ENCODE peak calls at places on chromosomes 2 and 18, in seven cellular contexts. J is PC-3, Q is fibroblast of pulmonary artery, G is adrenal gland, F is neural crest cell, I is left lung, A is HFFc6. N is an unnamed sample.

GRCh38 chr2:160339291-160339690 is 139.2 kb upstream of the ITGB6 start:
- DNase-seq in I (no peak), J (no peak), G (no peak), A (no peak), Q (no peak), F (no peak), N (no peak)

GRCh38 chr2:235170016-235170415 is 218.2 kb downstream of the SH3BP4 start:
- DNase-seq in G (no peak), J (peak), I (no peak), F (no peak), A (peak), Q (peak), N (no peak)

GRCh38 chr2:68737717-68738116 is 3.1 kb downstream of the ARHGAP25 start:
- DNase-seq in J (no peak), G (no peak), A (no peak), I (no peak), F (no peak), Q (no peak), N (no peak)

GRCh38 chr2:69774984-69775982 is 33.3 kb downstream of the ANXA4 start:
- DNase-seq in Q (no peak), F (no peak), I (no peak), G (no peak), A (no peak), J (no peak), N (no peak)

GRCh38 chr2:69272803-69273471 is 114.1 kb downstream of the GFPT1 start:
- DNase-seq in F (no peak), A (no peak), I (no peak), J (no peak), G (no peak), Q (peak), N (no peak)

GRCh38 chr2:41941831-41942230 is 106.0 kb upstream of the PKDCC start:
- DNase-seq in A (no peak), Q (peak), G (no peak), I (no peak), F (no peak), J (no peak), N (no peak)

GRCh38 chr2:236287656-236288055 is 23.4 kb upstream of the ASB18 start:
- DNase-seq in I (no peak), A (no peak), Q (no peak), G (no peak), J (no peak), F (no peak), N (no peak)

GRCh38 chr2:30282721-30283120 is 51.4 kb downstream of the LBH start:
- DNase-seq in G (no peak), Q (no peak), F (no peak), J (no peak), A (no peak), I (no peak), N (no peak)

GRCh38 chr2:148989882-148990493 is 48.5 kb upstream of the LYPD6B start:
- DNase-seq in Q (peak), A (peak), J (peak), F (peak), I (no peak), G (peak), N (peak)

GRCh38 chr18:49179222-49179621 is 228.5 kb upstream of the SMAD7 start:
- DNase-seq in G (no peak), A (no peak), J (no peak), F (no peak), Q (no peak), I (no peak), N (no peak)

GRCh38 chr2:215338883-215339679 is 27.2 kb downstream of the ATIC start:
- DNase-seq in I (no peak), G (no peak), F (no peak), J (no peak), Q (no peak), A (no peak), N (no peak)
- TF ChIP-seq CTCF in I (no peak), G (no peak), F (no peak), J (no peak), Q (no peak), A (no peak), N (no peak)

GRCh38 chr2:113084249-113085000 is 16.7 kb downstream of the IL1F10 start:
- DNase-seq in G (no peak), I (no peak), Q (peak), A (no peak), J (peak), F (no peak), N (peak)
- TF ChIP-seq CTCF in G (peak), I (peak), Q (peak), A (peak), J (peak), F (no peak), N (no peak)

DNA sequence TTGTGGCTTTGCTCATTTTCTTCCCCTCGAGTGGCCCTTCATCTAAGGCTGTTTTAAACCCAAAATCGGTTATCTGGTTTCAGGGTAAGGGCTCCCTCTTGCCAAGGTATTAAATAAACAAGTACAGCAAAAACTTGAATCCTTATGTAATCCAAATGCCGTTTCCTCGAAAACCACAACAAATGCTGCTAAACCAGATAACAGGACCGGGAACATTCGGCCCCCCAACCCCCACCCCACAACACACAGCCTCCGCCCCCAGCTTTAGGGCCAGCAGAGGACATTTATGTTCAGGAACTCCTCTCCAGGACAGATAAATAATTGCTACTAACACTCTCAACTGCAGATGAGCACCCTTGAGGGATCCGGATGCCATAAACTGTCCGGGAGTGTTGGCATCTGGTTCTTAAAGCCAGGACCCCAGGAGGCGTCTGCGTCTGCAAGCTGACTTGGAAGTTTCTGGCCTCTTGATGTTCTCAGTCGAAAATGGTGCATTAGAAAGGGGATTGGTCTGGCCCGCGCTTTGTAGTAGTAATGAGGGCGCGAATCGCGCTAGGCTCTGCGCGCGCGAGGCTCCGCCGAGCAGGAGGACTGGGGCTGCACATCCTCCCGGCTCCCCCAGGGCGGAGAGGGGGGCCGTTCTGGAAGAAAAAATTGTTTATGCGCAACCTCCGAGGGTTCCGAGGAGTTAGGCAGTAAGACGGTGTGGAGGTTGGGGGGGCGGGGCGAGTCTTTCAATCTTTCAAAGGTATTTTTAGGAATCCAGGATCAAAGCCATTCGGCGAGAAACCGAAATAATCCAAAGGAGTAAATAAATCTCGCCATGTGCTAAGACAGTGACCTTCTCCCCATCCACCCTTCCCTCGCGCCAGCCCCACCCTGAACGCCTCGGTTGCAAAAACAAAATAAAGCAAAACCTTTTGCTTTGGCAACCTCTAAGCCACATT is 3.9 kb upstream of the ID2 start:
- DNase-seq in A (peak), G (peak), Q (peak), F (peak), J (peak), I (peak), N (peak)
- TF ChIP-seq CTCF in A (no peak), G (peak), Q (no peak), F (no peak), J (no peak), I (no peak), N (no peak)

DNA sequence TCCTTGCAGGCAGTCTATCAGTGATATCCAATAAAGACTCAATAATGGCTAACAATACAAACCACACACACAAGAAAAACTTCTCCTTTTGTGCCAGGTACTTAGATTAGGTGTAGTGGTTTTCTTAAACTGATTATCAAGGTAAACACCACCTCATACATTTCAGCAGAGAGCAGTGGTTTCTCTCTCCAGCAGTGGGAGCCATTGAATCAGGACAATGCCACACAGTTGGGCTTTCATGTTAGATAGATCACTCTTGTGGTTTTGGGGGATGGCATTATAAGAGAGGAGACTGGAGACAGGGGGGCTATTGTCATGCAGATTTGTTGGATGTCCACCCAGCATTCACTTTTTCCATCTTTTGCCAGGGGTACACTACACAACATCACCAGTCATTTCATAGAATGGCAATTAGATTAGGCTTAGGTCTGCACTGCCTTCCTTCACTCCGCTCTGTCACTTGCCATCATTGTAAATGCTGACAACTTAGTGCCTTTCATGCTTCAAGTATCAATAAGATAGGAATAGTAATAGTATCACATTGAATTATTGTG is 13.6 kb upstream of the IRS1 start:
- DNase-seq in G (no peak), F (no peak), Q (no peak), I (no peak), A (no peak), J (peak), N (no peak)
- TF ChIP-seq CTCF in G (peak), F (peak), Q (peak), I (no peak), A (peak), J (peak), N (no peak)

DNA sequence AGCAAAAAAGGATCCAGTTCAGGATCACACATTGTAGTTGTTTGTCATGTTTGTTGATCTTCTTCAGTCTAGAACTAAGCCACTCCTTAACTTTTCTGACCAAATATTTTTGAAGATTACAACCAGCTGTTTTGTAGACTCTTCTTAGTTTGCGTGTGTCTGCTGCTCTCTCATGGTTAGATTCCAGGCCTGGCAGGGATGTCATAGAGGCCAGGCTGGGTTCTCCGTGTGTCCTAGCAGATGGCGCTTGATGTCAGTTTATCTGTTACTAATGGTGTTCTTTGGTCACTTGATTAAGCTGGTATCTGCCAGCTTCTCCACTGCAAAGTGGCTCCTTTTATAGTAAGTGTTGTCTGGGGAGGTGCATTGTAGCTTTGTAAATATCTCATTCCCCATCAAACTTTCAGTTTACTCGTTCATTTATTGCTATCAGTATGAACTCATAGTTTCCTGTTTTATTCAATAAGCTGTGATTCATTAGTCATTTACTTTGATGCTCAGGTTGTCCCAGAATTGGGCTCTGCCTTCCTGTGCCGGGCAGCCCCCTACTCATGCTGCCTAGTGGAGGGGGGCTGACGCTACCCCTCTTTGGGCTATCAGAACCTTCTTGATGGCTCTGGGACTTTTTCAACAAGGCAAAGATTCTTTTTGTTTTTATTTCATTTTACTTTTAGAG is 42.1 kb downstream of the GRHL1 start:
- DNase-seq in A (peak), F (no peak), G (no peak), I (no peak), Q (no peak), J (no peak), N (no peak)
- TF ChIP-seq CTCF in A (peak), F (no peak), G (no peak), I (no peak), Q (no peak), J (no peak), N (no peak)